ENCODE peak calls at places on chromosomes 13 and 19, in four cellular contexts. One of them, this sample, is unnamed.

GRCh38 chr13:43961909-43962308 is 82.2 kb downstream of the LACC1 start:
- DNase-seq in activated naive CD8-positive, alpha-beta T cell treated with anti-CD3 and anti-CD28 coated beads, Interleukin-2, amount 50 U/mL, for 16 hours: no peak
- DNase-seq in activated effector memory CD4-positive, alpha-beta T cell treated with anti-CD3 and anti-CD28 coated beads, Interleukin-2, amount 50 U/mL, for 16 hours: no peak
- DNase-seq in activated CD4-positive, alpha-beta T cell treated with anti-CD3 and anti-CD28 coated beads for 24 hours: no peak
- DNase-seq in this sample: no peak

GRCh38 chr19:14413765-14414171 is 5.4 kb downstream of the DDX39A start:
- DNase-seq in activated naive CD8-positive, alpha-beta T cell treated with anti-CD3 and anti-CD28 coated beads, Interleukin-2, amount 50 U/mL, for 16 hours: no peak
- DNase-seq in activated CD4-positive, alpha-beta T cell treated with anti-CD3 and anti-CD28 coated beads for 24 hours: no peak
- DNase-seq in activated effector memory CD4-positive, alpha-beta T cell treated with anti-CD3 and anti-CD28 coated beads, Interleukin-2, amount 50 U/mL, for 16 hours: no peak
- DNase-seq in this sample: peak

GRCh38 chr19:3608750-3609322 is 2.2 kb upstream of the TBXA2R start:
- DNase-seq in activated CD4-positive, alpha-beta T cell treated with anti-CD3 and anti-CD28 coated beads for 24 hours: no peak
- DNase-seq in activated naive CD8-positive, alpha-beta T cell treated with anti-CD3 and anti-CD28 coated beads, Interleukin-2, amount 50 U/mL, for 16 hours: no peak
- DNase-seq in activated effector memory CD4-positive, alpha-beta T cell treated with anti-CD3 and anti-CD28 coated beads, Interleukin-2, amount 50 U/mL, for 16 hours: no peak
- DNase-seq in this sample: no peak

GRCh38 chr19:3336680-3337523 is 29.5 kb upstream of the NFIC start:
- DNase-seq in activated naive CD8-positive, alpha-beta T cell treated with anti-CD3 and anti-CD28 coated beads, Interleukin-2, amount 50 U/mL, for 16 hours: no peak
- DNase-seq in activated effector memory CD4-positive, alpha-beta T cell treated with anti-CD3 and anti-CD28 coated beads, Interleukin-2, amount 50 U/mL, for 16 hours: no peak
- DNase-seq in activated CD4-positive, alpha-beta T cell treated with anti-CD3 and anti-CD28 coated beads for 24 hours: no peak
- DNase-seq in this sample: no peak

GRCh38 chr13:36057041-36057440 is 74.1 kb downstream of the DCLK1 start:
- DNase-seq in activated CD4-positive, alpha-beta T cell treated with anti-CD3 and anti-CD28 coated beads for 24 hours: no peak
- DNase-seq in activated naive CD8-positive, alpha-beta T cell treated with anti-CD3 and anti-CD28 coated beads, Interleukin-2, amount 50 U/mL, for 16 hours: no peak
- DNase-seq in activated effector memory CD4-positive, alpha-beta T cell treated with anti-CD3 and anti-CD28 coated beads, Interleukin-2, amount 50 U/mL, for 16 hours: no peak
- DNase-seq in this sample: no peak

GRCh38 chr19:43695985-43696729 is 19.7 kb upstream of the IRGC start:
- DNase-seq in activated CD4-positive, alpha-beta T cell treated with anti-CD3 and anti-CD28 coated beads for 24 hours: no peak
- DNase-seq in activated naive CD8-positive, alpha-beta T cell treated with anti-CD3 and anti-CD28 coated beads, Interleukin-2, amount 50 U/mL, for 16 hours: no peak
- DNase-seq in activated effector memory CD4-positive, alpha-beta T cell treated with anti-CD3 and anti-CD28 coated beads, Interleukin-2, amount 50 U/mL, for 16 hours: no peak
- DNase-seq in this sample: no peak

GRCh38 chr19:16957151-16957662 is 68.4 kb downstream of the F2RL3 start:
- DNase-seq in activated CD4-positive, alpha-beta T cell treated with anti-CD3 and anti-CD28 coated beads for 24 hours: no peak
- DNase-seq in activated effector memory CD4-positive, alpha-beta T cell treated with anti-CD3 and anti-CD28 coated beads, Interleukin-2, amount 50 U/mL, for 16 hours: no peak
- DNase-seq in activated naive CD8-positive, alpha-beta T cell treated with anti-CD3 and anti-CD28 coated beads, Interleukin-2, amount 50 U/mL, for 16 hours: no peak
- DNase-seq in this sample: peak

GRCh38 chr13:92716749-92717148 is 509.9 kb upstream of the GPC6 start:
- DNase-seq in activated CD4-positive, alpha-beta T cell treated with anti-CD3 and anti-CD28 coated beads for 24 hours: no peak
- DNase-seq in activated naive CD8-positive, alpha-beta T cell treated with anti-CD3 and anti-CD28 coated beads, Interleukin-2, amount 50 U/mL, for 16 hours: no peak
- DNase-seq in activated effector memory CD4-positive, alpha-beta T cell treated with anti-CD3 and anti-CD28 coated beads, Interleukin-2, amount 50 U/mL, for 16 hours: no peak
- DNase-seq in this sample: no peak

GRCh38 chr19:7506385-7507328 is 9.2 kb upstream of the ZNF358 start:
- DNase-seq in activated CD4-positive, alpha-beta T cell treated with anti-CD3 and anti-CD28 coated beads for 24 hours: peak
- DNase-seq in activated naive CD8-positive, alpha-beta T cell treated with anti-CD3 and anti-CD28 coated beads, Interleukin-2, amount 50 U/mL, for 16 hours: no peak
- DNase-seq in activated effector memory CD4-positive, alpha-beta T cell treated with anti-CD3 and anti-CD28 coated beads, Interleukin-2, amount 50 U/mL, for 16 hours: peak
- DNase-seq in this sample: peak

GRCh38 chr13:98896868-98897144 is 81.1 kb downstream of the DOCK9 start:
- DNase-seq in activated naive CD8-positive, alpha-beta T cell treated with anti-CD3 and anti-CD28 coated beads, Interleukin-2, amount 50 U/mL, for 16 hours: no peak
- DNase-seq in activated CD4-positive, alpha-beta T cell treated with anti-CD3 and anti-CD28 coated beads for 24 hours: no peak
- DNase-seq in activated effector memory CD4-positive, alpha-beta T cell treated with anti-CD3 and anti-CD28 coated beads, Interleukin-2, amount 50 U/mL, for 16 hours: no peak
- DNase-seq in this sample: no peak

GRCh38 chr13:46624353-46624752 is 71.4 kb downstream of the LRCH1 start:
- DNase-seq in activated naive CD8-positive, alpha-beta T cell treated with anti-CD3 and anti-CD28 coated beads, Interleukin-2, amount 50 U/mL, for 16 hours: no peak
- DNase-seq in activated effector memory CD4-positive, alpha-beta T cell treated with anti-CD3 and anti-CD28 coated beads, Interleukin-2, amount 50 U/mL, for 16 hours: no peak
- DNase-seq in activated CD4-positive, alpha-beta T cell treated with anti-CD3 and anti-CD28 coated beads for 24 hours: no peak
- DNase-seq in this sample: no peak

GRCh38 chr19:13576726-13577125 is 70.4 kb upstream of the CACNA1A start:
- DNase-seq in activated naive CD8-positive, alpha-beta T cell treated with anti-CD3 and anti-CD28 coated beads, Interleukin-2, amount 50 U/mL, for 16 hours: no peak
- DNase-seq in activated effector memory CD4-positive, alpha-beta T cell treated with anti-CD3 and anti-CD28 coated beads, Interleukin-2, amount 50 U/mL, for 16 hours: no peak
- DNase-seq in activated CD4-positive, alpha-beta T cell treated with anti-CD3 and anti-CD28 coated beads for 24 hours: no peak
- DNase-seq in this sample: no peak

GRCh38 chr13:95588721-95589120 is 36.2 kb downstream of the CLDN10 start:
- DNase-seq in activated effector memory CD4-positive, alpha-beta T cell treated with anti-CD3 and anti-CD28 coated beads, Interleukin-2, amount 50 U/mL, for 16 hours: no peak
- DNase-seq in activated CD4-positive, alpha-beta T cell treated with anti-CD3 and anti-CD28 coated beads for 24 hours: no peak
- DNase-seq in activated naive CD8-positive, alpha-beta T cell treated with anti-CD3 and anti-CD28 coated beads, Interleukin-2, amount 50 U/mL, for 16 hours: no peak
- DNase-seq in this sample: no peak

GRCh38 chr13:80454245-80454644 is 113.3 kb upstream of the SPRY2 start:
- DNase-seq in activated CD4-positive, alpha-beta T cell treated with anti-CD3 and anti-CD28 coated beads for 24 hours: no peak
- DNase-seq in activated effector memory CD4-positive, alpha-beta T cell treated with anti-CD3 and anti-CD28 coated beads, Interleukin-2, amount 50 U/mL, for 16 hours: no peak
- DNase-seq in activated naive CD8-positive, alpha-beta T cell treated with anti-CD3 and anti-CD28 coated beads, Interleukin-2, amount 50 U/mL, for 16 hours: no peak
- DNase-seq in this sample: no peak

GRCh38 chr13:39016789-39017188 is 21.1 kb downstream of the PROSER1 start:
- DNase-seq in activated effector memory CD4-positive, alpha-beta T cell treated with anti-CD3 and anti-CD28 coated beads, Interleukin-2, amount 50 U/mL, for 16 hours: no peak
- DNase-seq in activated naive CD8-positive, alpha-beta T cell treated with anti-CD3 and anti-CD28 coated beads, Interleukin-2, amount 50 U/mL, for 16 hours: no peak
- DNase-seq in activated CD4-positive, alpha-beta T cell treated with anti-CD3 and anti-CD28 coated beads for 24 hours: no peak
- DNase-seq in this sample: no peak

GRCh38 chr13:21849323-21849722 is 178.4 kb downstream of the FGF9 start:
- DNase-seq in activated CD4-positive, alpha-beta T cell treated with anti-CD3 and anti-CD28 coated beads for 24 hours: peak
- DNase-seq in activated effector memory CD4-positive, alpha-beta T cell treated with anti-CD3 and anti-CD28 coated beads, Interleukin-2, amount 50 U/mL, for 16 hours: no peak
- DNase-seq in activated naive CD8-positive, alpha-beta T cell treated with anti-CD3 and anti-CD28 coated beads, Interleukin-2, amount 50 U/mL, for 16 hours: peak
- DNase-seq in this sample: no peak

GRCh38 chr13:33411312-33411711 is 125.8 kb upstream of the STARD13 start:
- DNase-seq in activated naive CD8-positive, alpha-beta T cell treated with anti-CD3 and anti-CD28 coated beads, Interleukin-2, amount 50 U/mL, for 16 hours: no peak
- DNase-seq in activated CD4-positive, alpha-beta T cell treated with anti-CD3 and anti-CD28 coated beads for 24 hours: no peak
- DNase-seq in activated effector memory CD4-positive, alpha-beta T cell treated with anti-CD3 and anti-CD28 coated beads, Interleukin-2, amount 50 U/mL, for 16 hours: no peak
- DNase-seq in this sample: no peak